ENCODE peak calls at places on chromosomes 11 and 22, in six cellular contexts. E is A549, A is HepG2, R is stomach, Q is transverse colon, K is sigmoid colon. D is an unnamed sample. For H3K9me3, the result is how much of the 10 kb centered on the place peaks cover.

GRCh38 chr11:30911247-30911646 is 325.1 kb upstream of the MPPED2 start:
- DNase-seq in R (no peak), K (no peak), A (no peak), Q (no peak), E (no peak), D (no peak)

GRCh38 chr22:19517919-19518567 is 6.2 kb downstream of the CLDN5 start:
- DNase-seq in K (no peak), Q (no peak), E (no peak), A (no peak), R (no peak), D (no peak)

GRCh38 chr11:10134975-10135481 is 159.0 kb downstream of the SBF2 start:
- DNase-seq in Q (no peak), E (no peak), K (no peak), A (no peak), R (no peak), D (no peak)

GRCh38 chr22:35541254-35541748 is 670 bp downstream of the RASD2 start:
- DNase-seq in K (no peak), Q (peak), A (no peak), R (peak), E (no peak), D (no peak)

GRCh38 chr11:13119928-13120520 is 110.9 kb downstream of the RASSF10 start:
- DNase-seq in A (no peak), Q (no peak), K (no peak), R (no peak), E (no peak), D (no peak)

GRCh38 chr11:104846216-104846615 is 52.0 kb downstream of the CASP12 start:
- DNase-seq in Q (no peak), E (no peak), R (no peak), K (no peak), A (no peak), D (no peak)

GRCh38 chr11:39149214-39149613 is 2310.2 kb downstream of the LRRC4C start:
- DNase-seq in Q (no peak), R (peak), A (no peak), E (no peak), K (no peak), D (no peak)

GRCh38 chr11:9831122-9831521 is 167.2 kb downstream of the SWAP70 start:
- DNase-seq in A (no peak), K (no peak), E (no peak), Q (no peak), R (no peak), D (no peak)

GRCh38 chr22:47878460-47878859 is 1116.0 kb downstream of the TBC1D22A start:
- DNase-seq in K (no peak), Q (no peak), E (no peak), A (no peak), R (no peak), D (no peak)

GRCh38 chr11:29300441-29300840 is 716.4 kb downstream of the KCNA4 start:
- DNase-seq in K (no peak), A (no peak), E (no peak), R (no peak), Q (no peak), D (no peak)

GRCh38 chr11:41950470-41951143 is 491.2 kb upstream of the LRRC4C start:
- DNase-seq in Q (no peak), A (no peak), K (no peak), E (no peak), R (no peak), D (no peak)

GRCh38 chr11:107549253-107549953 is 16.1 kb downstream of the ALKBH8 start:
- DNase-seq in E (no peak), K (no peak), Q (no peak), A (peak), R (no peak), D (no peak)

GRCh38 chr11:40403321-40403720 is 1056.1 kb downstream of the LRRC4C start:
- DNase-seq in A (no peak), R (no peak), K (no peak), E (no peak), Q (no peak), D (no peak)

GRCh38 chr22:17369553-17370035 is 334 bp downstream of the CECR2 start:
- DNase-seq in Q (peak), E (no peak), R (no peak), A (no peak), K (no peak), D (no peak)

GRCh38 chr11:121485221-121485620 is 32.5 kb upstream of the SORL1-AS1 start:
- DNase-seq in A (no peak), Q (no peak), E (no peak), R (no peak), K (no peak), D (no peak)

GRCh38 chr11:87330072-87330678 is 292.4 kb downstream of the TMEM135 start:
- DNase-seq in E (no peak), R (no peak), A (no peak), K (no peak), Q (no peak), D (no peak)

GRCh38 chr22:30290679-30291333 is 1.5 kb upstream of the CASTOR1 start:
- DNase-seq in R (peak), A (peak), E (no peak), Q (peak), K (peak), D (peak)

GRCh38 chr22:50190182-50190951 is 4.7 kb downstream of the TRABD start:
- DNase-seq in K (peak), E (peak), A (no peak), R (peak), Q (peak), D (peak)

GRCh38 chr22:46069518-46070214 is 80.7 kb upstream of the PPARA start:
- DNase-seq in Q (peak), R (peak), A (no peak), K (peak), E (no peak), D (peak)

DNA sequence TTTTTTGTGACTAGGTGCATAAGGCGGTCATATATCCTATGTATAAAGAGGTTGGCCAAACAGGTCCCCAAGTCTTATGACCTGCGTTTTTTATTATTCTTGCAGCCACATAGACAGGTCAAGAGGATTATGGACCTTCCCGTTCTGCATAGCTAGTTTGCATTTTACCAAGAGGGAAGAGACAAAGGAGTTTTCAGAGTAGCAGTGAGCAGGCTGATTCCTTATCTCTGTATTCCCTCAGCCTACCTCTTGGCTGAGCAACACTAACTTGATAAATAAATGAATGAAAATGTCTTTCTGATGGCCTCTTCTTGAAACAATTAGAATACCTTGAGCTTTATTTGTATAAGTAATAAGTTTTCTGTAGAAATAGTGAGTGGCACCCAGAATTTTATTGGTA is 180.5 kb downstream of the WNT11 start:
- DNase-seq in K (no peak), R (no peak), E (no peak), A (no peak), Q (no peak), D (no peak)
- H3K27ac ChIP-seq in K (no peak), R (no peak), E (no peak), A (no peak), Q (no peak), D (no peak)

GRCh38 chr11:2273771-2274170 is 3.4 kb upstream of the ASCL2 start:
- DNase-seq in A (no peak), R (peak), Q (no peak), E (no peak), K (peak), D (no peak)

GRCh38 chr11:2271327-2272240 is 1.2 kb upstream of the ASCL2 start:
- DNase-seq in K (peak), E (no peak), R (peak), A (no peak), Q (no peak), D (no peak)

GRCh38 chr11:2273311-2273710 is 2.9 kb upstream of the ASCL2 start:
- DNase-seq in K (peak), Q (no peak), A (no peak), E (no peak), R (no peak), D (no peak)

GRCh38 chr11:2272241-2272945 is 2.0 kb upstream of the ASCL2 start:
- DNase-seq in Q (no peak), A (no peak), K (peak), R (peak), E (no peak), D (no peak)

GRCh38 chr11:2272946-2273280 is 2.5 kb upstream of the ASCL2 start:
- DNase-seq in E (no peak), R (no peak), K (no peak), A (no peak), Q (no peak), D (no peak)
- TF ChIP-seq EP300 in E (no peak), R (no peak), K (no peak), A (no peak), Q (no peak), D (no peak)

GRCh38 chr11:3369366-3369765 is 9.6 kb downstream of the ZNF195 start:
- DNase-seq in K (no peak), Q (no peak), A (no peak), R (no peak), E (no peak), D (no peak)

GRCh38 chr11:3367221-3367620 is 11.7 kb downstream of the ZNF195 start:
- DNase-seq in Q (no peak), A (no peak), E (no peak), R (no peak), K (no peak), D (no peak)

GRCh38 chr11:3370268-3370870 is 8.6 kb downstream of the ZNF195 start:
- DNase-seq in K (no peak), E (no peak), R (no peak), A (no peak), Q (no peak), D (no peak)

GRCh38 chr11:3368199-3368598 is 10.7 kb downstream of the ZNF195 start:
- DNase-seq in Q (no peak), K (no peak), R (no peak), A (no peak), E (no peak), D (no peak)
- H3K9me3 ChIP-seq in Q (under half), K (under half), R (under half), A (under half), E (half or more), D (under half)

GRCh38 chr11:122706689-122707088 is 51.2 kb downstream of the UBASH3B start:
- DNase-seq in A (peak), E (no peak), K (no peak), R (no peak), Q (no peak), D (no peak)
- H3K27ac ChIP-seq in A (peak), E (peak), K (no peak), R (no peak), Q (no peak), D (no peak)

DNA sequence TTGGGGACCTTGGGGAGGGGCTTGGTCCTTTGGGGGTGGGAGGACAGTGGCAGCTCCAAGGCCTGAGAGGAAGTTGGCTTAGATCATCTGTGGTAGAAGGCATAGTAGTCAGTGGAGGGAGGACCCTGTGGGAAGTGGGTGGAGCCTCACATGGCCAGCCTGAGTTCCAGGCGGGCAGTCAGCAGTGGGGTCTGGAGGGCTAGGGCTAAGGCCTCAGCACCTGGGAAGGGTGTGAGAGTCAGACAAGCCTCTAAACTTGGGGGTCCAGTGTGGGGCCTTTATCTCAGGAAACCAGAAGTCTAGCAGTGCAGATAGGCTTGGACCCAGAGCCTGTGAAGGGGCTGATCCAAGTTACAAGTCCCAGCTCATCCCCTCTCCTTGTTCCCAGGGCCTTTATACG is 4.0 kb downstream of the NLRX1 start:
- DNase-seq in A (no peak), E (no peak), R (no peak), K (no peak), Q (no peak), D (no peak)
- TF ChIP-seq EP300 in A (no peak), E (no peak), R (no peak), K (no peak), Q (no peak), D (no peak)

GRCh38 chr11:1238767-1239595 is 16.1 kb downstream of the MUC5B start:
- DNase-seq in R (peak), A (peak), Q (peak), K (no peak), E (no peak), D (no peak)

GRCh38 chr11:1239596-1240205 is 16.8 kb downstream of the MUC5B start:
- DNase-seq in E (no peak), Q (no peak), A (no peak), K (no peak), R (no peak), D (no peak)

GRCh38 chr11:1237128-1237580 is 14.3 kb downstream of the MUC5B start:
- DNase-seq in R (peak), A (no peak), E (no peak), Q (peak), K (no peak), D (no peak)

GRCh38 chr11:1236316-1237127 is 13.7 kb downstream of the MUC5B start:
- DNase-seq in A (no peak), R (no peak), Q (no peak), E (no peak), K (peak), D (no peak)

GRCh38 chr11:1237851-1238250 is 15.0 kb downstream of the MUC5B start:
- DNase-seq in A (no peak), Q (no peak), K (no peak), R (no peak), E (no peak), D (no peak)
- H3K9me3 ChIP-seq in A (under half), Q (under half), K (under half), R (under half), E (under half), D (under half)

D was measured in tibial nerve.